ENCODE peak calls at places on chromosomes 13 and 19, in six cellular contexts. U is upper lobe of left lung, X is psoas muscle, M is fibroblast of the aortic adventitia, C is RWPE1, P is ovary. E is an unnamed sample.

GRCh38 chr13:41060723-41061074 is 610 bp upstream of the WBP4 start:
- DNase-seq in U (peak), X (peak), M (no peak), C (peak), P (peak), E (peak)

GRCh38 chr19:50478901-50479715 is 2.5 kb upstream of the GARIN5A start:
- DNase-seq in U (no peak), X (no peak), M (peak), C (peak), P (no peak), E (no peak)

GRCh38 chr19:40921005-40921897 is 39.2 kb upstream of the CYP2A7 start:
- DNase-seq in U (peak), X (no peak), M (no peak), C (peak), P (peak), E (no peak)

GRCh38 chr13:108780706-108781105 is 151.3 kb downstream of the MYO16 start:
- DNase-seq in U (no peak), X (no peak), M (no peak), C (no peak), P (no peak), E (no peak)

GRCh38 chr19:46299004-46299509 is 2.2 kb downstream of the HIF3A start:
- DNase-seq in U (peak), X (peak), M (peak), C (peak), P (peak), E (no peak)

GRCh38 chr13:99416411-99417121 is 84.7 kb upstream of the TM9SF2 start:
- DNase-seq in U (peak), X (no peak), M (no peak), C (no peak), P (no peak), E (peak)

GRCh38 chr19:2084993-2085720 is 11.0 kb downstream of the MOB3A start:
- DNase-seq in U (peak), X (peak), M (no peak), C (no peak), P (no peak), E (peak)

GRCh38 chr13:23354520-23354919 is 79.0 kb downstream of the SACS start:
- DNase-seq in U (no peak), X (no peak), M (no peak), C (no peak), P (no peak), E (no peak)

GRCh38 chr19:5494780-5495179 is 39.6 kb downstream of the ZNRF4 start:
- DNase-seq in U (no peak), X (no peak), M (no peak), C (no peak), P (no peak), E (no peak)

GRCh38 chr13:89514534-89515312 is 1832.8 kb upstream of the MIR17HG start:
- DNase-seq in U (peak), X (no peak), M (peak), C (peak), P (no peak), E (no peak)

GRCh38 chr13:48511621-48512232 is 21.2 kb downstream of the RCBTB2 start:
- DNase-seq in U (no peak), X (peak), M (no peak), C (no peak), P (peak), E (no peak)

GRCh38 chr19:18340990-18341868 is 831 bp downstream of the PGPEP1 start:
- DNase-seq in U (peak), X (peak), M (peak), C (no peak), P (peak), E (peak)

GRCh38 chr19:42129399-42130253 is 2.6 kb downstream of the POU2F2 start:
- DNase-seq in U (peak), X (peak), M (peak), C (peak), P (no peak), E (peak)

GRCh38 chr13:84570831-84571230 is 688.6 kb upstream of the SLITRK1 start:
- DNase-seq in U (no peak), X (no peak), M (peak), C (no peak), P (no peak), E (no peak)

GRCh38 chr19:10286803-10287737 is at the start of gene ICAM4:
- DNase-seq in U (peak), X (peak), M (peak), C (no peak), P (peak), E (no peak)

GRCh38 chr13:98848736-98849135 is 96.3 kb upstream of the SLC15A1 start:
- DNase-seq in U (no peak), X (no peak), M (peak), C (no peak), P (no peak), E (no peak)

GRCh38 chr19:29893606-29894284 is 48.3 kb upstream of the URI1 start:
- DNase-seq in U (no peak), X (no peak), M (no peak), C (no peak), P (no peak), E (no peak)

GRCh38 chr13:50552424-50552966 is 291.0 kb downstream of the DLEU7 start:
- DNase-seq in U (no peak), X (no peak), M (no peak), C (no peak), P (no peak), E (no peak)

GRCh38 chr13:102020611-102021216 is 381.1 kb downstream of the FGF14 start:
- DNase-seq in U (no peak), X (no peak), M (peak), C (no peak), P (no peak), E (no peak)

GRCh38 chr13:114064516-114065140 is 67.8 kb downstream of the RASA3 start:
- DNase-seq in U (no peak), X (peak), M (peak), C (peak), P (peak), E (no peak)

GRCh38 chr19:42401365-42402303 is 11.5 kb upstream of the CNFN start:
- DNase-seq in U (peak), X (peak), M (peak), C (peak), P (peak), E (peak)

GRCh38 chr13:41188584-41188983 is 5.8 kb downstream of the KBTBD7 start:
- DNase-seq in U (no peak), X (no peak), M (peak), C (peak), P (no peak), E (no peak)

GRCh38 chr19:8302357-8302691 is 5.8 kb downstream of the CD320 start:
- DNase-seq in U (peak), X (peak), M (no peak), C (no peak), P (peak), E (peak)

GRCh38 chr13:28558567-28558966 is 63.6 kb upstream of the FLT1 start:
- DNase-seq in U (no peak), X (no peak), M (no peak), C (no peak), P (no peak), E (no peak)

GRCh38 chr13:24865158-24865557 is 101.2 kb downstream of the RNF17 start:
- DNase-seq in U (no peak), X (no peak), M (peak), C (no peak), P (no peak), E (no peak)

GRCh38 chr19:4233282-4233853 is 4.0 kb downstream of the EBI3 start:
- DNase-seq in U (peak), X (peak), M (peak), C (no peak), P (peak), E (peak)

GRCh38 chr13:110888390-110888789 is 26.5 kb downstream of the ANKRD10 start:
- DNase-seq in U (no peak), X (no peak), M (no peak), C (no peak), P (no peak), E (no peak)
- TF ChIP-seq CTCF in U (no peak), X (no peak), M (no peak), C (no peak), P (no peak), E (no peak)

DNA sequence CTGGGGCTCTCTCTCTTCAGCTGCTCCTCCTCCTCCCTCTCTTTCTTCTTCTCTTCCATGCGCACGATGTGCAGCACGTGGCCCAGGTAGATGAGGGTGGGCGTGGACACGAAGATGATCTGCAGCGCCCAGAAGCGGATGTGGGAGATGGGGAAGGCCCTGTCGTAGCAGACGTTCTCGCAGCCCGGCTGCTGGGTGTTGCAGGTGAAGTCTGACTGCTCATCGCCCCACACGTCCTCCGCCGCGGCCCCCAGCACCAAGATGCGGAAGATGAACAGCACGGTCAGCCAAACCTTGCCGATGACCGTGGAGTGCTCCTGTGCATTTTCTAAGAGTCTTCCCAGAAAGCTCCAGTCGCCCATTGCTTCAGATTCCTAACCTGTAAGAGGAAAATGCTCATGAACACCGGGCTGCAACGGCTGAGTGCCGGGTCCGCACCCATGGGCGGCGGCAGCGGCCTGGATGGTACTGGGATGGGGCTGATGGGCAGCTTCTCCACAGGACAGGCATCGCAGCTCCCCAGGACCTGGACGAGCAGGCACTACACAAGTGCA is 17.8 kb downstream of the GJA3 start:
- DNase-seq in U (no peak), X (no peak), M (no peak), C (no peak), P (no peak), E (no peak)
- TF ChIP-seq CTCF in U (no peak), X (no peak), M (no peak), C (no peak), P (no peak), E (no peak)

GRCh38 chr19:317710-318508 is 26.7 kb downstream of the MIER2 start:
- DNase-seq in U (no peak), X (no peak), M (no peak), C (no peak), P (no peak), E (no peak)
- TF ChIP-seq CTCF in U (no peak), X (no peak), M (no peak), C (no peak), P (no peak), E (no peak)

GRCh38 chr13:76349700-76350099 is 536.5 kb downstream of the KCTD12 start:
- DNase-seq in U (no peak), X (no peak), M (peak), C (no peak), P (no peak), E (no peak)
- TF ChIP-seq CTCF in U (no peak), X (no peak), M (no peak), C (no peak), P (no peak), E (no peak)

GRCh38 chr13:27367570-27367969 is 56.8 kb upstream of the GTF3A start:
- DNase-seq in U (no peak), X (no peak), M (no peak), C (no peak), P (no peak), E (no peak)
- TF ChIP-seq CTCF in U (no peak), X (no peak), M (no peak), C (no peak), P (no peak), E (no peak)

GRCh38 chr13:60396783-60397692 is at the start of gene TDRD3:
- DNase-seq in U (peak), X (peak), M (peak), C (peak), P (peak), E (peak)
- TF ChIP-seq CTCF in U (peak), X (peak), M (peak), C (peak), P (peak), E (peak)

GRCh38 chr13:63455938-63456337 is 2040.3 kb upstream of the PCDH20 start:
- DNase-seq in U (no peak), X (no peak), M (no peak), C (no peak), P (no peak), E (no peak)
- TF ChIP-seq CTCF in U (no peak), X (no peak), M (no peak), C (peak), P (no peak), E (no peak)

E was measured in activated B cell treated with CpG ODN at 0.5 μM for 24 hours.